ENCODE peak calls at places on chromosomes 5 and 9, in four cellular contexts. V, T, L and S are unnamed samples.

GRCh38 chr5:141872496-141873356 is 5.5 kb downstream of the PCDH1 start:
- DNase-seq in V (no peak), T (no peak), L (no peak), S (peak)

GRCh38 chr5:59079622-59080620 is 497.0 kb downstream of the RAB3C start:
- DNase-seq in L (no peak), T (no peak), V (no peak), S (no peak)

GRCh38 chr5:115979628-115980041 is 17.4 kb downstream of the LVRN start:
- DNase-seq in T (no peak), V (no peak), L (no peak), S (no peak)

GRCh38 chr9:17793713-17794622 is 215.1 kb downstream of the SH3GL2 start:
- DNase-seq in T (no peak), V (no peak), L (no peak), S (no peak)

GRCh38 chr9:108836319-108836718 is 19.5 kb downstream of the ACTL7B start:
- DNase-seq in L (no peak), V (no peak), T (no peak), S (no peak)

GRCh38 chr9:93123561-93124283 is 10.3 kb downstream of the NINJ1 start:
- DNase-seq in V (no peak), T (peak), L (no peak), S (peak)

GRCh38 chr5:67050125-67050524 is 146.5 kb downstream of the CD180 start:
- DNase-seq in V (no peak), L (no peak), T (no peak), S (no peak)

GRCh38 chr5:44809215-44809955 is 638 bp downstream of the MRPS30 start:
- DNase-seq in V (peak), L (peak), T (peak), S (peak)

GRCh38 chr5:40480392-40480791 is 199.3 kb upstream of the PTGER4 start:
- DNase-seq in T (no peak), V (peak), L (peak), S (no peak)

GRCh38 chr5:150321784-150322183 is 19.1 kb upstream of the ARSI start:
- DNase-seq in L (no peak), V (no peak), T (no peak), S (no peak)

GRCh38 chr5:40383719-40384651 is 295.7 kb upstream of the PTGER4 start:
- DNase-seq in T (no peak), L (peak), V (no peak), S (no peak)

GRCh38 chr5:166957763-166958162 is 1333.7 kb upstream of the WWC1 start:
- DNase-seq in V (no peak), T (no peak), L (no peak), S (no peak)

GRCh38 chr9:31135567-31135966 is 1248.9 kb upstream of the ACO1 start:
- DNase-seq in T (no peak), V (no peak), L (no peak), S (no peak)

GRCh38 chr5:34919077-34919476 is 3.6 kb downstream of the BRIX1 start:
- DNase-seq in L (no peak), V (no peak), T (no peak), S (no peak)

GRCh38 chr5:40413747-40414146 is 266.0 kb upstream of the PTGER4 start:
- DNase-seq in V (no peak), L (no peak), T (no peak), S (no peak)